ENCODE peak calls at places on chromosomes 2 and 18, in five cellular contexts. X, S, F, Y and G are unnamed samples.

GRCh38 chr2:180124273-180124881 is 117.3 kb upstream of the CWC22 start:
- DNase-seq in F (peak), S (peak), X (no peak), Y (peak), G (no peak)

GRCh38 chr2:64727013-64727767 is 73.5 kb upstream of the SERTAD2 start:
- DNase-seq in F (no peak), S (no peak), Y (no peak), X (no peak), G (no peak)

GRCh38 chr2:108385411-108386071 is 7.8 kb downstream of the SULT1C4 start:
- DNase-seq in X (no peak), Y (no peak), F (no peak), S (peak), G (no peak)

GRCh38 chr2:180203972-180204371 is 196.9 kb upstream of the CWC22 start:
- DNase-seq in F (no peak), S (no peak), Y (peak), X (no peak), G (peak)

GRCh38 chr2:118755362-118755761 is 92.1 kb downstream of the EN1 start:
- DNase-seq in F (no peak), Y (no peak), S (no peak), X (no peak), G (no peak)

GRCh38 chr2:164495491-164496223 is 125.6 kb downstream of the GRB14 start:
- DNase-seq in X (no peak), Y (peak), F (peak), S (peak), G (peak)

GRCh38 chr2:85326406-85326945 is 1.3 kb downstream of the TGOLN2 start:
- DNase-seq in Y (no peak), S (no peak), F (no peak), X (peak), G (no peak)

GRCh38 chr2:147095376-147095775 is 749.5 kb upstream of the ACVR2A start:
- DNase-seq in F (no peak), Y (no peak), S (no peak), X (no peak), G (no peak)

GRCh38 chr18:48031011-48031480 is 100.6 kb upstream of the SMAD2 start:
- DNase-seq in X (no peak), F (peak), S (peak), Y (no peak), G (no peak)

GRCh38 chr2:12127639-12128038 is 381.2 kb downstream of the LPIN1 start:
- DNase-seq in S (no peak), X (no peak), F (no peak), Y (no peak), G (no peak)

GRCh38 chr2:42493885-42494433 is at the start of gene KCNG3:
- DNase-seq in Y (peak), F (no peak), S (peak), X (peak), G (no peak)

GRCh38 chr2:203567786-203568185 is 32.7 kb upstream of the RAPH1 start:
- DNase-seq in S (no peak), X (no peak), F (no peak), Y (no peak), G (no peak)

GRCh38 chr2:119085613-119086012 is 72.9 kb downstream of the C1QL2 start:
- DNase-seq in S (peak), X (no peak), F (no peak), Y (no peak), G (no peak)